ENCODE peak calls at places on chromosomes 13 and 19, in nine cellular contexts. N is T-helper 2 cell; R is stimulated activated CD8-positive, alpha-beta memory T cell treated with anti-CD3 and anti-CD28 coated beads, Interleukin-2, amount 100 ng/mL, for 1 hour; A is non-pigmented ciliary epithelial cell; E is M059J; W is nephron progenitor cell; Y is cardiac muscle cell; B is NCI-H2081; P is AG09319. K is an unnamed sample.

GRCh38 chr19:15283141-15283885 is 49.0 kb downstream of the BRD4 start:
- DNase-seq in N (no peak), P (peak), E (peak), W (no peak), B (no peak), R (no peak), A (no peak), Y (peak), K (no peak)

GRCh38 chr19:37313335-37313627 is 57.6 kb upstream of the ZNF527 start:
- DNase-seq in E (peak), P (no peak), Y (no peak), A (no peak), R (no peak), B (no peak), N (no peak), W (no peak), K (no peak)

GRCh38 chr13:96958286-96958891 is 35.9 kb downstream of the OXGR1 start:
- DNase-seq in W (peak), Y (peak), N (no peak), A (no peak), B (peak), P (no peak), E (peak), R (no peak), K (no peak)

GRCh38 chr19:32816555-32817099 is 52.9 kb downstream of the SLC7A9 start:
- DNase-seq in A (no peak), Y (no peak), B (no peak), N (no peak), R (no peak), W (no peak), E (no peak), P (no peak), K (no peak)

GRCh38 chr19:23283925-23284324 is 33.7 kb upstream of the ZNF724 start:
- DNase-seq in Y (peak), W (peak), N (peak), E (peak), B (peak), A (no peak), R (peak), P (no peak), K (peak)

GRCh38 chr13:80755925-80756324 is 415.0 kb upstream of the SPRY2 start:
- DNase-seq in N (no peak), R (no peak), E (no peak), Y (no peak), A (no peak), W (no peak), P (no peak), B (no peak), K (no peak)

GRCh38 chr13:23319915-23320224 is 113.6 kb downstream of the SACS start:
- DNase-seq in P (no peak), A (no peak), R (no peak), E (no peak), B (no peak), W (no peak), N (no peak), Y (no peak), K (no peak)

GRCh38 chr19:35404879-35405622 is 34.2 kb downstream of the GPR42 start:
- DNase-seq in B (no peak), Y (no peak), P (peak), N (no peak), E (peak), W (no peak), R (no peak), A (peak), K (no peak)

GRCh38 chr19:18861917-18862316 is 30.2 kb downstream of the UPF1 start:
- DNase-seq in Y (no peak), B (no peak), W (no peak), E (no peak), A (no peak), R (no peak), P (no peak), N (no peak), K (no peak)

GRCh38 chr19:48959341-48960239 is 4.9 kb downstream of the BAX start:
- DNase-seq in R (no peak), W (no peak), P (no peak), Y (no peak), A (no peak), B (no peak), N (no peak), E (no peak), K (no peak)

GRCh38 chr19:40982594-40983101 is 8.4 kb upstream of the CYP2B6 start:
- DNase-seq in Y (no peak), P (no peak), R (no peak), N (no peak), B (no peak), A (peak), W (no peak), E (peak), K (no peak)

GRCh38 chr13:39538826-39539555 is 64.0 kb downstream of the LHFPL6 start:
- DNase-seq in W (no peak), E (peak), P (peak), A (no peak), N (no peak), B (no peak), Y (no peak), R (no peak), K (no peak)

GRCh38 chr19:41844601-41845000 is at the start of gene LYPD4:
- DNase-seq in P (no peak), W (no peak), N (no peak), B (no peak), R (no peak), Y (no peak), A (no peak), E (no peak), K (no peak)

GRCh38 chr19:2166741-2167738 is 3.3 kb downstream of the DOT1L start:
- DNase-seq in B (no peak), P (peak), Y (no peak), R (no peak), E (peak), N (no peak), A (no peak), W (no peak), K (no peak)

GRCh38 chr19:9323557-9323918 is 441 bp upstream of the ZNF559 start:
- DNase-seq in A (peak), N (no peak), R (no peak), W (no peak), B (peak), P (peak), Y (peak), E (peak), K (peak)

GRCh38 chr19:50890422-50891252 is 17.4 kb downstream of the KLK2 start:
- DNase-seq in Y (no peak), R (no peak), N (no peak), W (no peak), A (peak), P (no peak), E (peak), B (no peak), K (no peak)

GRCh38 chr19:8149261-8150094 is at the start of gene FBN3:
- DNase-seq in E (no peak), N (no peak), R (no peak), A (no peak), W (peak), Y (peak), B (no peak), P (no peak), K (no peak)

GRCh38 chr13:34502621-34503020 is 439.4 kb upstream of the NBEA start:
- DNase-seq in Y (no peak), P (no peak), A (no peak), R (no peak), W (no peak), B (no peak), N (no peak), E (no peak), K (no peak)

GRCh38 chr19:1079566-1080111 is 12.7 kb downstream of the ARHGAP45 start:
- DNase-seq in B (no peak), R (no peak), P (no peak), E (no peak), N (no peak), W (no peak), Y (no peak), A (no peak), K (no peak)

GRCh38 chr19:21468791-21469190 is 36.6 kb upstream of the ZNF429 start:
- DNase-seq in Y (peak), A (no peak), B (no peak), W (no peak), P (no peak), N (no peak), R (no peak), E (no peak), K (no peak)

GRCh38 chr13:74288361-74288911 is 154.2 kb upstream of the KLF12 start:
- DNase-seq in P (no peak), B (peak), A (no peak), W (peak), Y (peak), E (peak), R (no peak), N (no peak), K (peak)

GRCh38 chr19:51010066-51010795 is 8.8 kb upstream of the KLK8 start:
- DNase-seq in Y (no peak), W (no peak), E (no peak), P (no peak), N (no peak), A (no peak), R (no peak), B (no peak), K (no peak)

GRCh38 chr19:34474233-34474989 is 7.1 kb upstream of the WTIP start:
- DNase-seq in B (peak), N (no peak), W (no peak), P (no peak), R (no peak), E (peak), A (no peak), Y (no peak), K (no peak)

GRCh38 chr13:37074703-37075102 is 15.2 kb upstream of the SUPT20H start:
- DNase-seq in A (no peak), Y (peak), B (peak), N (no peak), W (no peak), R (no peak), E (peak), P (no peak), K (no peak)

GRCh38 chr13:30159446-30159839 is 147.9 kb downstream of the KATNAL1 start:
- DNase-seq in N (no peak), B (no peak), Y (no peak), R (no peak), W (no peak), A (peak), P (no peak), E (peak), K (no peak)

GRCh38 chr19:11295180-11295579 is 780 bp upstream of the TSPAN16 start:
- DNase-seq in A (no peak), E (no peak), P (no peak), R (no peak), B (no peak), Y (no peak), W (no peak), N (no peak), K (no peak)

GRCh38 chr19:328025-328505 is 16.5 kb downstream of the MIER2 start:
- DNase-seq in P (no peak), Y (no peak), A (no peak), E (peak), W (no peak), N (no peak), R (no peak), B (no peak), K (no peak)

GRCh38 chr19:50003810-50004419 is 21.3 kb downstream of the VRK3 start:
- DNase-seq in W (no peak), P (peak), B (no peak), A (peak), R (no peak), Y (no peak), N (no peak), E (peak), K (no peak)

GRCh38 chr13:109595466-109595865 is 190.9 kb downstream of the IRS2 start:
- DNase-seq in B (no peak), Y (no peak), P (peak), W (no peak), N (no peak), E (no peak), R (no peak), A (peak), K (no peak)

GRCh38 chr13:79141082-79141481 is 265.0 kb downstream of the RBM26 start:
- DNase-seq in P (no peak), E (no peak), N (no peak), R (no peak), W (no peak), Y (no peak), B (no peak), A (no peak), K (no peak)

GRCh38 chr13:46961719-46962118 is 64.9 kb upstream of the HTR2A start:
- DNase-seq in N (no peak), P (no peak), A (peak), W (no peak), R (no peak), E (peak), B (no peak), Y (no peak), K (no peak)

GRCh38 chr13:99313941-99314340 is 6.7 kb upstream of the GPR183 start:
- DNase-seq in N (no peak), W (no peak), E (no peak), R (no peak), Y (no peak), P (no peak), A (no peak), B (no peak), K (no peak)

GRCh38 chr19:46885411-46885810 is 24.6 kb downstream of the ARHGAP35 start:
- DNase-seq in E (no peak), A (no peak), R (no peak), N (no peak), P (no peak), W (no peak), Y (no peak), B (no peak), K (no peak)

GRCh38 chr19:19081642-19082151 is 17.9 kb downstream of the SLC25A42 start:
- DNase-seq in N (no peak), W (peak), B (no peak), P (no peak), Y (no peak), R (no peak), A (no peak), E (no peak), K (no peak)

GRCh38 chr19:39409886-39410619 is 2.4 kb upstream of the PLEKHG2 start:
- DNase-seq in A (no peak), B (no peak), P (no peak), W (peak), N (peak), Y (peak), R (peak), E (peak), K (peak)

GRCh38 chr19:4009990-4010807 is 2.7 kb downstream of the PIAS4 start:
- DNase-seq in E (no peak), B (no peak), R (no peak), N (no peak), Y (no peak), A (no peak), P (no peak), W (no peak), K (no peak)

K was measured in T-helper 9 cell.